ENCODE peak calls at places on chromosomes 4 and X, in eight cellular contexts. U is HT1080; B is left cardiac atrium; P is activated CD8-positive, alpha-beta memory T cell treated with anti-CD3 and anti-CD28 coated beads for 48 hours; H is endothelial cell; K is activated gamma-delta T cell treated with anti-CD3 and anti-CD28 coated beads, Interleukin-2, amount 50 U/mL, for 16 hours; D is central memory CD4-positive, alpha-beta T cell; F is substantia nigra. T is an unnamed sample.

GRCh38 chr4:20384456-20384855 is 132.8 kb downstream of the SLIT2 start:
- DNase-seq in U (no peak), B (no peak), P (no peak), H (no peak), K (no peak), D (no peak), F (no peak), T (no peak)

GRCh38 chr4:76589872-76590846 is 155.1 kb downstream of the SHROOM3 start:
- DNase-seq in U (peak; percentile 92), B (peak; percentile 33), P (no peak), H (peak; percentile 53), K (no peak), D (no peak), F (no peak), T (no peak)

GRCh38 chr4:151489462-151490203 is 80.7 kb downstream of the FHIP1A start:
- DNase-seq in U (no peak), B (no peak), P (no peak), H (no peak), K (no peak), D (no peak), F (no peak), T (no peak)

GRCh38 chrX:25523574-25523973 is 507.8 kb upstream of the ARX start:
- DNase-seq in U (peak; percentile 48), B (no peak), P (no peak), H (peak; percentile 40), K (no peak), D (no peak), F (peak; percentile 0), T (no peak)

GRCh38 chr4:19406789-19407188 is 844.9 kb upstream of the SLIT2 start:
- DNase-seq in U (no peak), B (no peak), P (no peak), H (no peak), K (no peak), D (no peak), F (no peak), T (no peak)

GRCh38 chr4:149885896-149886295 is 70.3 kb upstream of the IQCM start:
- DNase-seq in U (peak; percentile 47), B (no peak), P (no peak), H (no peak), K (no peak), D (no peak), F (no peak), T (no peak)

GRCh38 chr4:185589067-185589844 is 53.9 kb upstream of the PDLIM3 start:
- DNase-seq in U (peak; percentile 88), B (no peak), P (no peak), H (no peak), K (no peak), D (no peak), F (no peak), T (no peak)

GRCh38 chr4:169133932-169134331 is 123.9 kb upstream of the CBR4 start:
- DNase-seq in U (no peak), B (no peak), P (no peak), H (no peak), K (no peak), D (no peak), F (no peak), T (no peak)

GRCh38 chr4:134408897-134409296 is 207.3 kb upstream of the PABPC4L start:
- DNase-seq in U (no peak), B (no peak), P (no peak), H (no peak), K (no peak), D (no peak), F (no peak), T (no peak)

GRCh38 chr4:164304861-164305260 is 449.1 kb upstream of the SMIM31 start:
- DNase-seq in U (peak; percentile 13), B (no peak), P (no peak), H (no peak), K (no peak), D (no peak), F (no peak), T (no peak)

GRCh38 chr4:140267576-140267975 is 105.9 kb upstream of the SCOC start:
- DNase-seq in U (peak; percentile 94), B (peak; percentile 23), P (no peak), H (no peak), K (no peak), D (no peak), F (no peak), T (no peak)

GRCh38 chr4:40626183-40626990 is 3.3 kb downstream of the RBM47 start:
- DNase-seq in U (peak; percentile 10), B (peak; percentile 25), P (no peak), H (no peak), K (no peak), D (no peak), F (no peak), T (peak; percentile 49)

GRCh38 chr4:6955261-6955911 is 45.8 kb downstream of the TBC1D14 start:
- DNase-seq in U (no peak), B (no peak), P (no peak), H (no peak), K (no peak), D (no peak), F (no peak), T (no peak)

GRCh38 chr4:74623041-74623440 is 171.3 kb downstream of the BTC start:
- DNase-seq in U (peak; percentile 43), B (no peak), P (no peak), H (peak; percentile 18), K (no peak), D (no peak), F (no peak), T (no peak)

GRCh38 chrX:110118535-110118934 is 115.6 kb downstream of the TMEM164 start:
- DNase-seq in U (no peak), B (no peak), P (no peak), H (no peak), K (no peak), D (no peak), F (no peak), T (no peak)

GRCh38 chr4:40210776-40211175 is 13.9 kb downstream of the RHOH start:
- DNase-seq in U (no peak), B (no peak), P (no peak), H (no peak), K (no peak), D (no peak), F (no peak), T (no peak)

GRCh38 chrX:17531500-17531899 is 156.5 kb downstream of the NHS start:
- DNase-seq in U (no peak), B (no peak), P (no peak), H (no peak), K (no peak), D (no peak), F (no peak), T (no peak)

GRCh38 chr4:138832563-138832962 is 183.0 kb upstream of the NOCT start:
- DNase-seq in U (no peak), B (no peak), P (no peak), H (no peak), K (no peak), D (no peak), F (no peak), T (no peak)

GRCh38 chr4:141524116-141524515 is 112.3 kb upstream of the IL15 start:
- DNase-seq in U (no peak), B (no peak), P (no peak), H (no peak), K (no peak), D (no peak), F (no peak), T (no peak)

GRCh38 chr4:31239886-31240285 is 519.7 kb downstream of the PCDH7 start:
- DNase-seq in U (no peak), B (no peak), P (no peak), H (no peak), K (no peak), D (no peak), F (no peak), T (no peak)

GRCh38 chr4:183563874-183564273 is 59.0 kb downstream of the ING2 start:
- DNase-seq in U (peak; percentile 55), B (no peak), P (no peak), H (no peak), K (no peak), D (no peak), F (no peak), T (no peak)

GRCh38 chrX:53093177-53093655 is 726 bp upstream of the KANTR start:
- DNase-seq in U (peak; percentile 81), B (peak; percentile 85), P (no peak), H (peak; percentile 73), K (peak; percentile 58), D (peak; percentile 70), F (peak; percentile 21), T (no peak)

GRCh38 chrX:130916636-130917422 is 13.8 kb upstream of the ENOX2 start:
- DNase-seq in U (peak; percentile 4), B (peak; percentile 36), P (no peak), H (peak; percentile 45), K (peak; percentile 16), D (peak; percentile 35), F (peak; percentile 21), T (no peak)

GRCh38 chr4:41256131-41256739 is 493 bp upstream of the UCHL1 start:
- DNase-seq in U (no peak), B (no peak), P (no peak), H (peak; percentile 5), K (no peak), D (no peak), F (no peak), T (no peak)

GRCh38 chr4:173696011-173696410 is 166.0 kb upstream of the HAND2 start:
- DNase-seq in U (no peak), B (no peak), P (no peak), H (no peak), K (no peak), D (no peak), F (no peak), T (no peak)

GRCh38 chr4:123578276-123579014 is 181.8 kb downstream of the SPRY1 start:
- DNase-seq in U (no peak), B (no peak), P (no peak), H (no peak), K (no peak), D (no peak), F (no peak), T (no peak)

GRCh38 chrX:138775501-138775900 is 64.0 kb upstream of the FGF13 start:
- DNase-seq in U (peak; percentile 24), B (no peak), P (no peak), H (no peak), K (no peak), D (no peak), F (no peak), T (no peak)

T was measured in omental fat pad.